ENCODE peak calls at places on chromosomes 16 and 17, in six cellular contexts. One of them, this sample, is unnamed.

GRCh38 chr16:22946433-22946832 is 132.5 kb downstream of the HS3ST2 start:
- DNase-seq in B cell: no peak
- DNase-seq in pulmonary artery endothelial cell: no peak
- DNase-seq in neural progenitor cell: no peak
- DNase-seq in body of pancreas: no peak
- DNase-seq in NCI-H460: no peak
- DNase-seq in this sample: no peak

GRCh38 chr17:50603340-50603739 is 31.3 kb upstream of the ABCC3 start:
- DNase-seq in B cell: no peak
- DNase-seq in pulmonary artery endothelial cell: no peak
- DNase-seq in neural progenitor cell: peak
- DNase-seq in body of pancreas: no peak
- DNase-seq in NCI-H460: no peak
- DNase-seq in this sample: no peak

GRCh38 chr17:65485388-65486299 is 75.8 kb downstream of the AXIN2 start:
- DNase-seq in B cell: no peak
- DNase-seq in pulmonary artery endothelial cell: peak
- DNase-seq in neural progenitor cell: no peak
- DNase-seq in body of pancreas: no peak
- DNase-seq in NCI-H460: no peak
- DNase-seq in this sample: no peak

GRCh38 chr16:87895641-87896141 is 26.4 kb upstream of the SLC7A5 start:
- DNase-seq in B cell: no peak
- DNase-seq in pulmonary artery endothelial cell: no peak
- DNase-seq in neural progenitor cell: no peak
- DNase-seq in body of pancreas: no peak
- DNase-seq in NCI-H460: no peak
- DNase-seq in this sample: peak

GRCh38 chr17:28334666-28335200 is 539 bp downstream of the IFT20 start:
- DNase-seq in B cell: no peak
- DNase-seq in pulmonary artery endothelial cell: no peak
- DNase-seq in neural progenitor cell: no peak
- DNase-seq in body of pancreas: no peak
- DNase-seq in NCI-H460: no peak
- DNase-seq in this sample: no peak

GRCh38 chr16:9360075-9360474 is 268.6 kb downstream of the HAPSTR1 start:
- DNase-seq in B cell: no peak
- DNase-seq in pulmonary artery endothelial cell: no peak
- DNase-seq in neural progenitor cell: no peak
- DNase-seq in body of pancreas: peak
- DNase-seq in NCI-H460: no peak
- DNase-seq in this sample: no peak

GRCh38 chr17:68821860-68822693 is 133.1 kb downstream of the ABCA8 start:
- DNase-seq in B cell: no peak
- DNase-seq in pulmonary artery endothelial cell: peak
- DNase-seq in neural progenitor cell: no peak
- DNase-seq in body of pancreas: no peak
- DNase-seq in NCI-H460: peak
- DNase-seq in this sample: no peak

GRCh38 chr17:16298140-16298662 is 55.1 kb downstream of the CENPV start:
- DNase-seq in B cell: no peak
- DNase-seq in pulmonary artery endothelial cell: no peak
- DNase-seq in neural progenitor cell: no peak
- DNase-seq in body of pancreas: no peak
- DNase-seq in NCI-H460: no peak
- DNase-seq in this sample: no peak

GRCh38 chr17:6463616-6464445 is 19.6 kb downstream of the PIMREG start:
- DNase-seq in B cell: no peak
- DNase-seq in pulmonary artery endothelial cell: no peak
- DNase-seq in neural progenitor cell: no peak
- DNase-seq in body of pancreas: no peak
- DNase-seq in NCI-H460: no peak
- DNase-seq in this sample: no peak

GRCh38 chr17:29682987-29683386 is 60.3 kb upstream of the CORO6 start:
- DNase-seq in B cell: no peak
- DNase-seq in pulmonary artery endothelial cell: peak
- DNase-seq in neural progenitor cell: peak
- DNase-seq in body of pancreas: no peak
- DNase-seq in NCI-H460: no peak
- DNase-seq in this sample: no peak

GRCh38 chr16:4501071-4501478 is 24.9 kb downstream of the HMOX2 start:
- DNase-seq in B cell: no peak
- DNase-seq in pulmonary artery endothelial cell: peak
- DNase-seq in neural progenitor cell: peak
- DNase-seq in body of pancreas: peak
- DNase-seq in NCI-H460: no peak
- DNase-seq in this sample: no peak

GRCh38 chr16:16064874-16065384 is 115.5 kb downstream of the ABCC1 start:
- DNase-seq in B cell: no peak
- DNase-seq in pulmonary artery endothelial cell: no peak
- DNase-seq in neural progenitor cell: no peak
- DNase-seq in body of pancreas: no peak
- DNase-seq in NCI-H460: no peak
- DNase-seq in this sample: no peak

GRCh38 chr16:56643080-56643778 is 4.8 kb downstream of the MT1A start:
- DNase-seq in B cell: peak
- DNase-seq in pulmonary artery endothelial cell: no peak
- DNase-seq in neural progenitor cell: peak
- DNase-seq in body of pancreas: peak
- DNase-seq in NCI-H460: peak
- DNase-seq in this sample: no peak

GRCh38 chr16:61897657-61898056 is 138.6 kb downstream of the CDH8 start:
- DNase-seq in B cell: no peak
- DNase-seq in pulmonary artery endothelial cell: no peak
- DNase-seq in neural progenitor cell: no peak
- DNase-seq in body of pancreas: no peak
- DNase-seq in NCI-H460: no peak
- DNase-seq in this sample: no peak

GRCh38 chr17:14793237-14793636 is 471.9 kb downstream of the PMP22 start:
- DNase-seq in B cell: no peak
- DNase-seq in pulmonary artery endothelial cell: no peak
- DNase-seq in neural progenitor cell: no peak
- DNase-seq in body of pancreas: no peak
- DNase-seq in NCI-H460: no peak
- DNase-seq in this sample: no peak

GRCh38 chr16:21222495-21223337 is 10.8 kb upstream of the ANKS4B start:
- DNase-seq in B cell: no peak
- DNase-seq in pulmonary artery endothelial cell: no peak
- DNase-seq in neural progenitor cell: no peak
- DNase-seq in body of pancreas: no peak
- DNase-seq in NCI-H460: no peak
- DNase-seq in this sample: no peak

GRCh38 chr16:69465083-69465721 is 40.8 kb downstream of the CYB5B start:
- DNase-seq in B cell: no peak
- DNase-seq in pulmonary artery endothelial cell: no peak
- DNase-seq in neural progenitor cell: no peak
- DNase-seq in body of pancreas: no peak
- DNase-seq in NCI-H460: no peak
- DNase-seq in this sample: no peak

GRCh38 chr17:81295678-81296381 is 723 bp upstream of the SLC38A10 start:
- DNase-seq in B cell: peak
- DNase-seq in pulmonary artery endothelial cell: peak
- DNase-seq in neural progenitor cell: peak
- DNase-seq in body of pancreas: peak
- DNase-seq in NCI-H460: peak
- DNase-seq in this sample: no peak

GRCh38 chr17:5464717-5465507 is 3.9 kb downstream of the DHX33 start:
- DNase-seq in B cell: no peak
- DNase-seq in pulmonary artery endothelial cell: no peak
- DNase-seq in neural progenitor cell: no peak
- DNase-seq in body of pancreas: no peak
- DNase-seq in NCI-H460: no peak
- DNase-seq in this sample: no peak

GRCh38 chr17:76154935-76155845 is 14.1 kb upstream of the FOXJ1 start:
- DNase-seq in B cell: no peak
- DNase-seq in pulmonary artery endothelial cell: no peak
- DNase-seq in neural progenitor cell: no peak
- DNase-seq in body of pancreas: no peak
- DNase-seq in NCI-H460: no peak
- DNase-seq in this sample: no peak